ENCODE peak calls at places on chromosome 9, in nine cellular contexts. One of them, this sample, is unnamed.
A peak's percentile ranks its signal among the peaks of the same experiment; 100 is the strongest.

GRCh38 chr9:72315089-72315509 is 49.9 kb downstream of the ZFAND5 start:
- DNase-seq in K562: no peak
- DNase-seq in colonic mucosa: peak; percentile 68
- DNase-seq in thyroid gland: peak; percentile 90
- DNase-seq in PC-3: peak; percentile 42
- DNase-seq in ascending aorta: no peak
- DNase-seq in brain microvascular endothelial cell: no peak
- DNase-seq in breast epithelium: peak; percentile 82
- DNase-seq in Peyer's patch: peak; percentile 63
- DNase-seq in this sample: peak; percentile 28

GRCh38 chr9:72856985-72857631 is 95.7 kb downstream of the ALDH1A1 start:
- DNase-seq in Peyer's patch: no peak
- DNase-seq in breast epithelium: no peak
- DNase-seq in thyroid gland: peak; percentile 14
- DNase-seq in brain microvascular endothelial cell: peak; percentile 66
- DNase-seq in ascending aorta: no peak
- DNase-seq in PC-3: peak; percentile 65
- DNase-seq in colonic mucosa: peak; percentile 39
- DNase-seq in K562: peak; percentile 71
- DNase-seq in this sample: no peak

GRCh38 chr9:738209-738915 is 103.1 kb upstream of the DMRT1 start:
- DNase-seq in brain microvascular endothelial cell: peak; percentile 80
- DNase-seq in K562: no peak
- DNase-seq in Peyer's patch: no peak
- DNase-seq in thyroid gland: peak; percentile 96
- DNase-seq in colonic mucosa: no peak
- DNase-seq in PC-3: peak; percentile 94
- DNase-seq in ascending aorta: no peak
- DNase-seq in breast epithelium: no peak
- DNase-seq in this sample: peak; percentile 98

GRCh38 chr9:111482656-111483418 is 1.3 kb downstream of the ECPAS start:
- DNase-seq in colonic mucosa: peak; percentile 82
- DNase-seq in K562: peak; percentile 89
- DNase-seq in thyroid gland: peak; percentile 77
- DNase-seq in Peyer's patch: peak; percentile 91
- DNase-seq in PC-3: peak; percentile 41
- DNase-seq in brain microvascular endothelial cell: peak; percentile 55
- DNase-seq in breast epithelium: peak; percentile 52
- DNase-seq in ascending aorta: peak; percentile 26
- DNase-seq in this sample: no peak

GRCh38 chr9:35882265-35882848 is 12.2 kb upstream of the OR13J1 start:
- DNase-seq in K562: peak; percentile 75
- DNase-seq in colonic mucosa: peak; percentile 92
- DNase-seq in breast epithelium: peak; percentile 76
- DNase-seq in thyroid gland: peak; percentile 86
- DNase-seq in PC-3: peak; percentile 74
- DNase-seq in Peyer's patch: peak; percentile 95
- DNase-seq in brain microvascular endothelial cell: peak; percentile 61
- DNase-seq in ascending aorta: no peak
- DNase-seq in this sample: peak; percentile 20

GRCh38 chr9:100099722-100100042 is 639 bp downstream of the INVS start:
- DNase-seq in ascending aorta: no peak
- DNase-seq in K562: peak; percentile 41
- DNase-seq in thyroid gland: peak; percentile 27
- DNase-seq in brain microvascular endothelial cell: no peak
- DNase-seq in breast epithelium: peak; percentile 20
- DNase-seq in colonic mucosa: no peak
- DNase-seq in PC-3: no peak
- DNase-seq in Peyer's patch: no peak
- DNase-seq in this sample: no peak

GRCh38 chr9:128556276-128556675 is 3.9 kb downstream of the SPTAN1 start:
- DNase-seq in Peyer's patch: no peak
- DNase-seq in ascending aorta: no peak
- DNase-seq in brain microvascular endothelial cell: no peak
- DNase-seq in K562: no peak
- DNase-seq in colonic mucosa: no peak
- DNase-seq in PC-3: peak; percentile 62
- DNase-seq in breast epithelium: no peak
- DNase-seq in thyroid gland: no peak
- DNase-seq in this sample: no peak

GRCh38 chr9:28342815-28343338 is 769.6 kb upstream of the C9orf72 start:
- DNase-seq in thyroid gland: no peak
- DNase-seq in Peyer's patch: no peak
- DNase-seq in K562: no peak
- DNase-seq in brain microvascular endothelial cell: no peak
- DNase-seq in ascending aorta: no peak
- DNase-seq in breast epithelium: no peak
- DNase-seq in PC-3: no peak
- DNase-seq in colonic mucosa: no peak
- DNase-seq in this sample: no peak

GRCh38 chr9:133741716-133742115 is 3.6 kb upstream of the SARDH start:
- DNase-seq in thyroid gland: no peak
- DNase-seq in breast epithelium: no peak
- DNase-seq in colonic mucosa: no peak
- DNase-seq in K562: no peak
- DNase-seq in Peyer's patch: no peak
- DNase-seq in PC-3: no peak
- DNase-seq in ascending aorta: no peak
- DNase-seq in brain microvascular endothelial cell: no peak
- DNase-seq in this sample: no peak

GRCh38 chr9:133739408-133740280 is 1.5 kb upstream of the SARDH start:
- DNase-seq in PC-3: no peak
- DNase-seq in breast epithelium: no peak
- DNase-seq in Peyer's patch: no peak
- DNase-seq in thyroid gland: no peak
- DNase-seq in K562: no peak
- DNase-seq in ascending aorta: no peak
- DNase-seq in brain microvascular endothelial cell: no peak
- DNase-seq in colonic mucosa: no peak
- DNase-seq in this sample: no peak

GRCh38 chr9:133742849-133743444 is 4.8 kb upstream of the SARDH start:
- DNase-seq in brain microvascular endothelial cell: peak; percentile 54
- DNase-seq in thyroid gland: peak; percentile 72
- DNase-seq in K562: peak; percentile 78
- DNase-seq in breast epithelium: peak; percentile 55
- DNase-seq in colonic mucosa: peak; percentile 77
- DNase-seq in PC-3: peak; percentile 79
- DNase-seq in Peyer's patch: peak; percentile 89
- DNase-seq in ascending aorta: no peak
- DNase-seq in this sample: no peak

GRCh38 chr9:133742251-133742650 is 4.1 kb upstream of the SARDH start:
- DNase-seq in brain microvascular endothelial cell: no peak
- DNase-seq in ascending aorta: no peak
- DNase-seq in thyroid gland: no peak
- DNase-seq in colonic mucosa: no peak
- DNase-seq in PC-3: no peak
- DNase-seq in K562: no peak
- DNase-seq in breast epithelium: no peak
- DNase-seq in Peyer's patch: no peak
- DNase-seq in this sample: no peak

DNA sequence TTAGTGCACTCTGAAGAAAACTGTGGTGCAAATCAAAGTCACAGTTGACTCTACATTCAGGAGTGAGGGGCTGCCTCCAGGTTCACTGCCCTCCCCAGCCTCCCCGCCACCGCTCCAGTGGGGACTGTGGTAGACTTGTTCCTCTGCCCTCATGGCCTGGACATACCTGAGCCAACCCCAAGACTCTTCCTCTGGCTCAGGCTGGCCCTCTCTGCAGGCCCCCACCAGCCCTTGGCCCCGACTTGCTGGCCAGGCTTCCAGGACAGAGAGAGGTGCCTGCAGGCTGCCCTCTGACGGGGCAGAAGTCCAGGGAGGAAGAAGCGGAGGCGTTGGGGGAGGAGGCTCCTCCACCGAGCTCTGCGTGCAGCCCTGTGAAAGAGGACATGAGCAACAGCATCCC is 2.7 kb upstream of the SARDH start:
- DNase-seq in PC-3: no peak
- DNase-seq in thyroid gland: no peak
- DNase-seq in ascending aorta: no peak
- DNase-seq in Peyer's patch: no peak
- DNase-seq in brain microvascular endothelial cell: no peak
- DNase-seq in K562: no peak
- DNase-seq in colonic mucosa: no peak
- DNase-seq in breast epithelium: no peak
- DNase-seq in this sample: no peak
- H3K27me3 ChIP-seq in PC-3: no peaks in the 10 kb centered on the region
- H3K27me3 ChIP-seq in thyroid gland: no peaks in the 10 kb centered on the region
- H3K27me3 ChIP-seq in ascending aorta: no peaks in the 10 kb centered on the region
- H3K27me3 ChIP-seq in Peyer's patch: no peaks in the 10 kb centered on the region
- H3K27me3 ChIP-seq in brain microvascular endothelial cell: no peaks in the 10 kb centered on the region
- H3K27me3 ChIP-seq in K562: peaks cover 29% of the 10 kb centered on the region
- H3K27me3 ChIP-seq in colonic mucosa: no peaks in the 10 kb centered on the region
- H3K27me3 ChIP-seq in breast epithelium: no peaks in the 10 kb centered on the region
- H3K27me3 ChIP-seq in this sample: peaks cover 2% of the 10 kb centered on the region

DNA sequence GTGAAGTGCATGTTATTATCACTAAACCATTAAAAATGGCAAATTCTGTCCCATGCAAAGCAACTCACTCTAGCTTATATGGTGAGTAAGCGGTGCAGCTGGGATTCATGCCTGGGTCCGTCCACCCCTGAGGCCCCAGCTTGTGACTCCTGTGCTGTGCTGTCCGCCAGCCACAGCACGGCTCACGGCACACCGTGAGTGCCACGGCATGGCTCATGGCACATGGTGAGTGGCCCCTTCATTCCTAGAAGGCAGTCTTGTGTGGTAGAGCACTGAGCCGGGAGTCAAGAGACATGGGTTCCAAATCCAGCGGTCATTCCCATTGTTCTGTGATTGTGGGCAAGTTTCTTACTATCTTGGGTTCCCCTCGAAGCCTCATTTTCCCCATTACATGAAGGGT is 18.8 kb downstream of the RGS3 start:
- DNase-seq in thyroid gland: no peak
- DNase-seq in breast epithelium: no peak
- DNase-seq in Peyer's patch: peak; percentile 29
- DNase-seq in ascending aorta: no peak
- DNase-seq in brain microvascular endothelial cell: no peak
- DNase-seq in colonic mucosa: no peak
- DNase-seq in K562: no peak
- DNase-seq in PC-3: no peak
- DNase-seq in this sample: no peak
- H3K4me3 ChIP-seq in thyroid gland: no peak overlapping the region
- H3K4me3 ChIP-seq in breast epithelium: no peak overlapping the region
- H3K4me3 ChIP-seq in Peyer's patch: no peak overlapping the region
- H3K4me3 ChIP-seq in ascending aorta: no peak overlapping the region
- H3K4me3 ChIP-seq in brain microvascular endothelial cell: no peak overlapping the region
- H3K4me3 ChIP-seq in colonic mucosa: no peak overlapping the region
- H3K4me3 ChIP-seq in K562: no peak overlapping the region
- H3K4me3 ChIP-seq in PC-3: no peak overlapping the region
- H3K4me3 ChIP-seq in this sample: no peak overlapping the region

GRCh38 chr9:33044162-33044673 is 19.1 kb downstream of the DNAJA1 start:
- DNase-seq in Peyer's patch: peak; percentile 91
- DNase-seq in breast epithelium: peak; percentile 79
- DNase-seq in thyroid gland: peak; percentile 79
- DNase-seq in colonic mucosa: peak; percentile 87
- DNase-seq in ascending aorta: peak; percentile 71
- DNase-seq in brain microvascular endothelial cell: peak; percentile 87
- DNase-seq in PC-3: peak; percentile 75
- DNase-seq in K562: no peak
- DNase-seq in this sample: peak; percentile 65

GRCh38 chr9:33042528-33042927 is 17.5 kb downstream of the DNAJA1 start:
- DNase-seq in Peyer's patch: no peak
- DNase-seq in PC-3: no peak
- DNase-seq in brain microvascular endothelial cell: no peak
- DNase-seq in ascending aorta: no peak
- DNase-seq in thyroid gland: no peak
- DNase-seq in K562: no peak
- DNase-seq in colonic mucosa: no peak
- DNase-seq in breast epithelium: no peak
- DNase-seq in this sample: no peak

GRCh38 chr9:33048054-33048465 is 23.0 kb downstream of the DNAJA1 start:
- DNase-seq in colonic mucosa: no peak
- DNase-seq in breast epithelium: no peak
- DNase-seq in PC-3: no peak
- DNase-seq in thyroid gland: no peak
- DNase-seq in K562: no peak
- DNase-seq in brain microvascular endothelial cell: no peak
- DNase-seq in ascending aorta: no peak
- DNase-seq in Peyer's patch: no peak
- DNase-seq in this sample: no peak

GRCh38 chr9:33041459-33042188 is 16.6 kb downstream of the DNAJA1 start:
- DNase-seq in K562: no peak
- DNase-seq in thyroid gland: no peak
- DNase-seq in breast epithelium: no peak
- DNase-seq in brain microvascular endothelial cell: no peak
- DNase-seq in ascending aorta: no peak
- DNase-seq in PC-3: peak; percentile 6
- DNase-seq in Peyer's patch: no peak
- DNase-seq in colonic mucosa: no peak
- DNase-seq in this sample: no peak

DNA sequence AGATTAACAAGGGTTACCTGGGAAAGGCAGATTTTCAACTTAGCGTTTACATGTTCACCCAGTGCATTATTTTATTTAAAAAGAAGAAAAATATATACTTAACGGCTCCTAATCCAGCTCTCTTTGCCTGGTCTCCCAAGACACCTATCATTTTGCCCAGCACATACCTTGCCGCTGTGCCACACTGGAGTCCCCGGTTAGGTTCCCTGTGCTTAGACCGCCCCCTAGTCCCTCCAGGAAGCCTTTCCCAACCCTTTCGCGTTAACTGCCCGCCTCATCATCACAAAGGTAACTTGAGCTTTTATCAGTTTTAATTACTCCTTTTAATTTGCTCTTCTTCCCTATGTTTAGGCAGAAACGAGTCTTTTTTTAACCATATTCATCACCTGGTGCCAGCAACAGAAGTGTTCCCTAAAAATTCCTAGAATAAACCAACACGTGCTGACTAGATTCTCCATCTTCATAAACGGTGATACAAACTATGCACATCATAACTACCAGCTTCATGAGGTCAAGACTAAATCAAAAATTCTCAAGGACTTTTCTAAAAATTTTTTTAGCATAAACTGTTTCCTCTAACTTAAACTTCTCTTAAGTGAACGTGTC is 19.7 kb downstream of the DNAJA1 start:
- DNase-seq in Peyer's patch: peak; percentile 57
- DNase-seq in breast epithelium: no peak
- DNase-seq in colonic mucosa: peak; percentile 67
- DNase-seq in K562: no peak
- DNase-seq in brain microvascular endothelial cell: no peak
- DNase-seq in PC-3: peak; percentile 39
- DNase-seq in ascending aorta: no peak
- DNase-seq in thyroid gland: no peak
- DNase-seq in this sample: no peak
- TF ChIP-seq CTCF in Peyer's patch: no peak
- TF ChIP-seq CTCF in breast epithelium: no peak
- TF ChIP-seq CTCF in colonic mucosa: no peak
- TF ChIP-seq CTCF in K562: no peak
- TF ChIP-seq CTCF in brain microvascular endothelial cell: peak; percentile 53
- TF ChIP-seq CTCF in PC-3: peak; percentile 45
- TF ChIP-seq CTCF in ascending aorta: no peak
- TF ChIP-seq CTCF in thyroid gland: no peak
- TF ChIP-seq CTCF in this sample: peak; percentile 27

GRCh38 chr9:126676685-126677143 is 63.0 kb downstream of the LMX1B start:
- DNase-seq in colonic mucosa: no peak
- DNase-seq in ascending aorta: no peak
- DNase-seq in brain microvascular endothelial cell: no peak
- DNase-seq in PC-3: no peak
- DNase-seq in thyroid gland: no peak
- DNase-seq in breast epithelium: peak; percentile 54
- DNase-seq in Peyer's patch: no peak
- DNase-seq in K562: no peak
- DNase-seq in this sample: no peak

GRCh38 chr9:126677188-126678084 is 63.7 kb downstream of the LMX1B start:
- DNase-seq in colonic mucosa: no peak
- DNase-seq in Peyer's patch: no peak
- DNase-seq in PC-3: no peak
- DNase-seq in thyroid gland: no peak
- DNase-seq in ascending aorta: no peak
- DNase-seq in breast epithelium: no peak
- DNase-seq in K562: no peak
- DNase-seq in brain microvascular endothelial cell: no peak
- DNase-seq in this sample: no peak

GRCh38 chr9:126676102-126676684 is 62.5 kb downstream of the LMX1B start:
- DNase-seq in PC-3: no peak
- DNase-seq in Peyer's patch: no peak
- DNase-seq in colonic mucosa: no peak
- DNase-seq in ascending aorta: no peak
- DNase-seq in thyroid gland: no peak
- DNase-seq in K562: no peak
- DNase-seq in breast epithelium: no peak
- DNase-seq in brain microvascular endothelial cell: no peak
- DNase-seq in this sample: no peak

GRCh38 chr9:126681336-126681735 is 67.6 kb downstream of the LMX1B start:
- DNase-seq in colonic mucosa: no peak
- DNase-seq in ascending aorta: no peak
- DNase-seq in Peyer's patch: no peak
- DNase-seq in brain microvascular endothelial cell: no peak
- DNase-seq in breast epithelium: no peak
- DNase-seq in thyroid gland: no peak
- DNase-seq in K562: no peak
- DNase-seq in PC-3: no peak
- DNase-seq in this sample: no peak

GRCh38 chr9:126678989-126679388 is 65.3 kb downstream of the LMX1B start:
- DNase-seq in breast epithelium: no peak
- DNase-seq in thyroid gland: no peak
- DNase-seq in K562: no peak
- DNase-seq in Peyer's patch: no peak
- DNase-seq in brain microvascular endothelial cell: no peak
- DNase-seq in PC-3: no peak
- DNase-seq in colonic mucosa: no peak
- DNase-seq in ascending aorta: no peak
- DNase-seq in this sample: no peak
- H3K27me3 ChIP-seq in breast epithelium: no peaks in the 10 kb centered on the region
- H3K27me3 ChIP-seq in thyroid gland: peaks cover 6% of the 10 kb centered on the region
- H3K27me3 ChIP-seq in K562: peaks cover 72% of the 10 kb centered on the region
- H3K27me3 ChIP-seq in Peyer's patch: peaks cover 40% of the 10 kb centered on the region
- H3K27me3 ChIP-seq in brain microvascular endothelial cell: peaks cover 53% of the 10 kb centered on the region
- H3K27me3 ChIP-seq in PC-3: peaks cover 8% of the 10 kb centered on the region
- H3K27me3 ChIP-seq in colonic mucosa: peaks cover 57% of the 10 kb centered on the region
- H3K27me3 ChIP-seq in ascending aorta: peaks cover 9% of the 10 kb centered on the region
- H3K27me3 ChIP-seq in this sample: peaks cover 16% of the 10 kb centered on the region